ENCODE peak calls at places on chromosomes 5 and 9, in six cellular contexts. One of them, this sample, is unnamed.

GRCh38 chr5:138967806-138968448 is 92.8 kb upstream of the LRRTM2 start:
- DNase-seq in activated T-helper 1 cell treated with anti-CD3 and anti-CD28 coated beads, Interleukin-2, amount 50 U/mL, for 16 hours: no peak
- DNase-seq in GM04504: no peak
- DNase-seq in ELR: no peak
- DNase-seq in RCC 7860: no peak
- DNase-seq in activated naive CD4-positive, alpha-beta T cell treated with anti-CD3 and anti-CD28 coated beads, Interleukin-2, amount 50 U/mL, for 16 hours: no peak
- DNase-seq in this sample: no peak

GRCh38 chr5:157744055-157745011 is 821 bp downstream of the LSM11 start:
- DNase-seq in activated T-helper 1 cell treated with anti-CD3 and anti-CD28 coated beads, Interleukin-2, amount 50 U/mL, for 16 hours: peak; percentile 12
- DNase-seq in GM04504: no peak
- DNase-seq in RCC 7860: no peak
- DNase-seq in ELR: peak; percentile 53
- DNase-seq in activated naive CD4-positive, alpha-beta T cell treated with anti-CD3 and anti-CD28 coated beads, Interleukin-2, amount 50 U/mL, for 16 hours: no peak
- DNase-seq in this sample: no peak

GRCh38 chr9:76637426-76637825 is 126.8 kb upstream of the PCA3 start:
- DNase-seq in activated naive CD4-positive, alpha-beta T cell treated with anti-CD3 and anti-CD28 coated beads, Interleukin-2, amount 50 U/mL, for 16 hours: no peak
- DNase-seq in ELR: no peak
- DNase-seq in RCC 7860: no peak
- DNase-seq in GM04504: no peak
- DNase-seq in activated T-helper 1 cell treated with anti-CD3 and anti-CD28 coated beads, Interleukin-2, amount 50 U/mL, for 16 hours: no peak
- DNase-seq in this sample: no peak

GRCh38 chr9:136947955-136948510 is 3.0 kb downstream of the C8G start:
- DNase-seq in activated naive CD4-positive, alpha-beta T cell treated with anti-CD3 and anti-CD28 coated beads, Interleukin-2, amount 50 U/mL, for 16 hours: no peak
- DNase-seq in ELR: peak; percentile 52
- DNase-seq in activated T-helper 1 cell treated with anti-CD3 and anti-CD28 coated beads, Interleukin-2, amount 50 U/mL, for 16 hours: no peak
- DNase-seq in RCC 7860: no peak
- DNase-seq in GM04504: peak; percentile 20
- DNase-seq in this sample: no peak

GRCh38 chr5:62938927-62939326 is 360.3 kb downstream of the LRRC70 start:
- DNase-seq in GM04504: no peak
- DNase-seq in activated naive CD4-positive, alpha-beta T cell treated with anti-CD3 and anti-CD28 coated beads, Interleukin-2, amount 50 U/mL, for 16 hours: no peak
- DNase-seq in ELR: no peak
- DNase-seq in activated T-helper 1 cell treated with anti-CD3 and anti-CD28 coated beads, Interleukin-2, amount 50 U/mL, for 16 hours: no peak
- DNase-seq in RCC 7860: peak; percentile 16
- DNase-seq in this sample: no peak

GRCh38 chr5:138961221-138961620 is 86.1 kb upstream of the LRRTM2 start:
- DNase-seq in activated naive CD4-positive, alpha-beta T cell treated with anti-CD3 and anti-CD28 coated beads, Interleukin-2, amount 50 U/mL, for 16 hours: no peak
- DNase-seq in RCC 7860: no peak
- DNase-seq in ELR: no peak
- DNase-seq in GM04504: no peak
- DNase-seq in activated T-helper 1 cell treated with anti-CD3 and anti-CD28 coated beads, Interleukin-2, amount 50 U/mL, for 16 hours: no peak
- DNase-seq in this sample: no peak

GRCh38 chr5:162801235-162801634 is 636.2 kb upstream of the CCNG1 start:
- DNase-seq in activated naive CD4-positive, alpha-beta T cell treated with anti-CD3 and anti-CD28 coated beads, Interleukin-2, amount 50 U/mL, for 16 hours: no peak
- DNase-seq in GM04504: no peak
- DNase-seq in RCC 7860: no peak
- DNase-seq in ELR: no peak
- DNase-seq in activated T-helper 1 cell treated with anti-CD3 and anti-CD28 coated beads, Interleukin-2, amount 50 U/mL, for 16 hours: no peak
- DNase-seq in this sample: no peak

GRCh38 chr5:41856644-41857491 is 13.4 kb downstream of the OXCT1 start:
- DNase-seq in ELR: peak; percentile 75
- DNase-seq in GM04504: no peak
- DNase-seq in RCC 7860: peak; percentile 45
- DNase-seq in activated naive CD4-positive, alpha-beta T cell treated with anti-CD3 and anti-CD28 coated beads, Interleukin-2, amount 50 U/mL, for 16 hours: peak; percentile 33
- DNase-seq in activated T-helper 1 cell treated with anti-CD3 and anti-CD28 coated beads, Interleukin-2, amount 50 U/mL, for 16 hours: peak; percentile 33
- DNase-seq in this sample: peak; percentile 45

GRCh38 chr9:36485647-36486453 is 85.8 kb upstream of the RNF38 start:
- DNase-seq in activated T-helper 1 cell treated with anti-CD3 and anti-CD28 coated beads, Interleukin-2, amount 50 U/mL, for 16 hours: no peak
- DNase-seq in RCC 7860: no peak
- DNase-seq in GM04504: no peak
- DNase-seq in ELR: peak; percentile 53
- DNase-seq in activated naive CD4-positive, alpha-beta T cell treated with anti-CD3 and anti-CD28 coated beads, Interleukin-2, amount 50 U/mL, for 16 hours: no peak
- DNase-seq in this sample: no peak

GRCh38 chr5:105639068-105639467 is 2031.7 kb downstream of the EFNA5 start:
- DNase-seq in GM04504: no peak
- DNase-seq in RCC 7860: no peak
- DNase-seq in activated T-helper 1 cell treated with anti-CD3 and anti-CD28 coated beads, Interleukin-2, amount 50 U/mL, for 16 hours: no peak
- DNase-seq in ELR: no peak
- DNase-seq in activated naive CD4-positive, alpha-beta T cell treated with anti-CD3 and anti-CD28 coated beads, Interleukin-2, amount 50 U/mL, for 16 hours: no peak
- DNase-seq in this sample: no peak

GRCh38 chr9:114619205-114619758 is 8.2 kb downstream of the TMEM268 start:
- DNase-seq in activated T-helper 1 cell treated with anti-CD3 and anti-CD28 coated beads, Interleukin-2, amount 50 U/mL, for 16 hours: no peak
- DNase-seq in ELR: no peak
- DNase-seq in GM04504: no peak
- DNase-seq in RCC 7860: no peak
- DNase-seq in activated naive CD4-positive, alpha-beta T cell treated with anti-CD3 and anti-CD28 coated beads, Interleukin-2, amount 50 U/mL, for 16 hours: no peak
- DNase-seq in this sample: no peak

GRCh38 chr5:5891350-5891749 is 468.9 kb downstream of the ICE1 start:
- DNase-seq in activated T-helper 1 cell treated with anti-CD3 and anti-CD28 coated beads, Interleukin-2, amount 50 U/mL, for 16 hours: no peak
- DNase-seq in ELR: peak; percentile 5
- DNase-seq in activated naive CD4-positive, alpha-beta T cell treated with anti-CD3 and anti-CD28 coated beads, Interleukin-2, amount 50 U/mL, for 16 hours: no peak
- DNase-seq in GM04504: no peak
- DNase-seq in RCC 7860: no peak
- DNase-seq in this sample: no peak

This sample was measured in AG04450.